ENCODE peak calls at places on chromosomes 4 and X, in five cellular contexts. O, C, F, Q and E are unnamed samples.

GRCh38 chr4:10184051-10184450 is 67.5 kb upstream of the WDR1 start:
- DNase-seq in C (no peak), O (no peak), F (no peak), Q (no peak), E (peak; percentile 72)

GRCh38 chr4:1055721-1056590 is 44.5 kb downstream of the FGFRL1 start:
- DNase-seq in O (no peak), Q (no peak), F (peak; percentile 58), C (no peak), E (no peak)

GRCh38 chr4:174591243-174592021 is 69.1 kb upstream of the HPGD start:
- DNase-seq in F (no peak), C (no peak), O (no peak), Q (no peak), E (no peak)

GRCh38 chr4:94766856-94767255 is 9.1 kb downstream of the BMPR1B start:
- DNase-seq in F (peak; percentile 33), C (peak; percentile 14), Q (no peak), O (no peak), E (no peak)

GRCh38 chr4:43754566-43754965 is 694.0 kb downstream of the KCTD8 start:
- DNase-seq in O (no peak), F (no peak), C (no peak), Q (no peak), E (no peak)

GRCh38 chr4:128393111-128393704 is 105.6 kb upstream of the PGRMC2 start:
- DNase-seq in F (peak; percentile 62), Q (peak; percentile 81), O (no peak), C (peak; percentile 12), E (no peak)

GRCh38 chrX:18428006-18428405 is 2.6 kb downstream of the CDKL5 start:
- DNase-seq in Q (no peak), O (no peak), C (no peak), F (no peak), E (no peak)

GRCh38 chr4:91764085-91764484 is 539.7 kb upstream of the GRID2 start:
- DNase-seq in F (no peak), C (no peak), O (no peak), Q (no peak), E (no peak)

GRCh38 chr4:137226900-137227299 is 305.4 kb downstream of the PCDH18 start:
- DNase-seq in O (no peak), C (no peak), F (no peak), Q (peak; percentile 42), E (no peak)

DNA sequence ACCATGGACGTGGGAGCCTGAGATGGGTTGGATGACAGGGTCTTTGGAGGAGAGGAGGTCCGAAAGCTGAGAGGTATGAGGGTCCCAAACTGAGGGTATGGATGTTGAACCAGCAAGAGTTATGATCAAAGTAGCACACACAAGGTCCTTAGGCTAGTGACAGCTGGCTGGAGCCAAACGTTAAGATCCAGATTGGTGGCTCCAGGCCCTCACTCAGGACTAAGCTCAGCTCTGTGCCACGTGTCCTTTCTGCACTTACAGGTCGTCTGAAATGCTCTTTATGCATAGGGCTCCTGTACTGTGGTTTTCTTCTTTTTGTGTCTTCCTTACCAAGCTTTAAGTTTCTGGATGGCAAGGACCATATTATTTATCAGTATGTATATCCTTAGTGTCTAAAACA is 35.4 kb downstream of the ADD1 start:
- DNase-seq in F (no peak), O (no peak), Q (no peak), C (no peak), E (no peak)
- H3K36me3 ChIP-seq in F (peaks cover 13% of the 10 kb centered on the region), O (peaks cover 74% of the 10 kb centered on the region), Q (peaks cover 1% of the 10 kb centered on the region), C (peaks cover 26% of the 10 kb centered on the region), E (peaks cover 4% of the 10 kb centered on the region)

DNA sequence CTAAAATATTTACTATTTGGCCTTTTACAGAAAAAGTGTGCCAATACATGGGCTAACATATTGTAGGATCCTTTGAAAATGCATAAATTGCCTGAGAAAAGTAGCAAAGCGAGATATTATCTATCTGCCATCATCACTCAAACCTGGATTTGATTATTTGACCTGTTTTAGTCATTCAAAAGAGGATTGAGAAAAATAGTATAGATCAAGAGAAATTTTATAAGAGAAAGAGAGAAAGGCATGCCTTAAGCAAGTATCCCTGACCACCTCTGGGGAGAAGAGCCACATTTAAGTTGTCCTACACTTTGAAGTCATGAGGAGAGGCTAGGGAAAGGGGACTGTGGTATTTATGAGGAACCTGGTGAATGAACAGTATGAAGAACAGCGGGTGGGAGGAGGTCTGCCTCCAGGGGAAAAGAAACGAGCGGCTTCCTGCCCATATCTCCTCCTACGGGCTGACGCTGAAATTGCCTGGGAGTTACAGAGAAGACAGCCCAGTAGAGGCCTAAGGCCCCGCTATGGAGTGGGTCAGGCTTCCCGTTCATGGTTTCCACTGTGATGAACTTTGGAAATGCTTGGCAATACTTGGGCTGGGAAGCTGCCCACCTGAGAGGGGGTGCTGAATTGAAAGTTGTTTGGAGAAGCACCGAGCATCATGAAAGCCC is 106.8 kb upstream of the ACSL4 start:
- DNase-seq in O (no peak), C (peak; percentile 63), F (peak; percentile 9), Q (no peak), E (no peak)
- TF ChIP-seq CTCF in O (no peak), C (peak; percentile 48), F (no peak), Q (no peak), E (peak; percentile 29)

GRCh38 chrX:13258725-13259124 is 61.1 kb downstream of the ATXN3L start:
- DNase-seq in C (no peak), O (no peak), Q (no peak), F (no peak), E (no peak)
- H3K36me3 ChIP-seq in C (no peaks in the 10 kb centered on the region), O (no peaks in the 10 kb centered on the region), Q (no peaks in the 10 kb centered on the region), F (no peaks in the 10 kb centered on the region), E (no peaks in the 10 kb centered on the region)

DNA sequence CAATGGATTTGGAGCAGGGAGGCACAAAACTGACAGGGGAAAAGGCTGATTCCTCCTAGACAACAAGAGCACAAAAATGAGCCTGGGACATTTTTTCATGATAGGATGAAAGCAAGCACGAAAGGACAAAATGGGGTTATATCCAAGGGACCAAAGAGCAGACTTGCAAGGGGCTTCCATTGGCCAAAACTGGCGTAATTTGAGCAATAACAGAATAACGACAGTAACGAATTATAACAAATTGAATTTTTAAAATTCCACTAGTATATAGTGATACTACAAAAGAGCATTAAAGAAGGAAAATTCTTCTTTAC is 10.3 kb downstream of the SPP1 start:
- DNase-seq in F (no peak), Q (no peak), O (no peak), C (no peak), E (no peak)
- TF ChIP-seq CTCF in F (no peak), Q (no peak), O (peak; percentile 4), C (no peak), E (no peak)

GRCh38 chr4:3505231-3505630 is 27.0 kb downstream of the LRPAP1 start:
- DNase-seq in O (no peak), F (no peak), Q (no peak), C (no peak), E (no peak)
- H3K36me3 ChIP-seq in O (peaks cover 68% of the 10 kb centered on the region), F (peaks cover 27% of the 10 kb centered on the region), Q (no peaks in the 10 kb centered on the region), C (no peaks in the 10 kb centered on the region), E (peaks cover 8% of the 10 kb centered on the region)

GRCh38 chrX:23403849-23404248 is 69.2 kb downstream of the PTCHD1 start:
- DNase-seq in F (peak; percentile 46), C (no peak), O (no peak), Q (no peak), E (no peak)
- TF ChIP-seq CTCF in F (peak; percentile 62), C (peak; percentile 56), O (no peak), Q (no peak), E (no peak)

DNA sequence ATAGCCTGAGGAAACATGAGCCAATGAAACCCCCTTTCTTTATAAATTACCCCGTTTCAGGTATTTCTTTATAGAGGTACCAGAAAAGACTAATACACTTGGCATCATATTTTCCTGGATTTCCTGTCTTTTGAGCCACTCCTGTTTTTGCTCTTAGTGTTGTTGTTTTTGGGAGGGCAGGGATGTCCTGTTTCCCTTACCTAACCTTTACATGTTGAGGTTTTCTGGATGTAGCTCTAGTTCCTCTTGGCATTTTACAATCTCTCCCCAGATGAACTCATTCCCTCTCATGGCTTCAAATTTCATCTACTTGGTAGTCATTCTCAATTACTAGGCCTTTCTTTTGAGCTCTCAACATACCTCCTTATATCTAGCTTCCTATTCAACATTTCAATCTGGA is 104.1 kb upstream of the MAB21L2 start:
- DNase-seq in F (no peak), C (no peak), O (no peak), Q (no peak), E (no peak)
- H3K36me3 ChIP-seq in F (peaks cover 63% of the 10 kb centered on the region), C (no peaks in the 10 kb centered on the region), O (no peaks in the 10 kb centered on the region), Q (no peaks in the 10 kb centered on the region), E (no peaks in the 10 kb centered on the region)